ENCODE peak calls at places on chromosomes 7 and 10, in ten cellular contexts. Q is body of pancreas, N is non-pigmented ciliary epithelial cell, P is HS-5, K is left colon, W is NCI-H774, X is activated gamma-delta T cell treated with Interleukin-2 at 50 U/mL for 16 hours, U is right atrium auricular region, C is GM10248, S is heart right ventricle. J is an unnamed sample.

GRCh38 chr7:70736715-70737460 is 395.1 kb upstream of the GALNT17 start:
- DNase-seq in K (no peak), C (no peak), N (peak; percentile 64), U (no peak), W (no peak), P (no peak), S (no peak), X (no peak), Q (no peak), J (no peak)

GRCh38 chr10:131170042-131170983 is 141.2 kb downstream of the TCERG1L start:
- DNase-seq in Q (no peak), W (no peak), P (no peak), S (no peak), K (no peak), X (no peak), N (no peak), C (no peak), U (no peak), J (no peak)

GRCh38 chr10:16809074-16809718 is 8.0 kb downstream of the RSU1 start:
- DNase-seq in X (peak; percentile 12), C (peak; percentile 71), W (no peak), U (no peak), S (peak; percentile 28), N (no peak), Q (no peak), K (no peak), P (no peak), J (no peak)

GRCh38 chr7:103447073-103447960 is 1.3 kb upstream of the SLC26A5 start:
- DNase-seq in W (peak; percentile 47), N (peak; percentile 14), P (no peak), X (no peak), K (peak; percentile 32), Q (peak; percentile 35), U (no peak), S (no peak), C (peak; percentile 62), J (no peak)

GRCh38 chr10:86967481-86967941 is 771 bp upstream of the ADIRF start:
- DNase-seq in C (no peak), N (no peak), U (peak; percentile 57), P (no peak), S (no peak), X (no peak), W (no peak), Q (no peak), K (peak; percentile 31), J (no peak)

GRCh38 chr7:73718438-73718881 is 1.0 kb downstream of the STX1A start:
- DNase-seq in C (no peak), X (no peak), P (no peak), N (no peak), Q (no peak), U (no peak), S (no peak), K (no peak), W (no peak), J (no peak)

GRCh38 chr10:15144788-15145187 is 23.7 kb downstream of the NMT2 start:
- DNase-seq in X (no peak), K (no peak), Q (no peak), S (no peak), P (no peak), U (no peak), W (no peak), N (no peak), C (no peak), J (no peak)

GRCh38 chr10:5927306-5927705 is 37.3 kb downstream of the FBH1 start:
- DNase-seq in K (no peak), P (no peak), W (no peak), X (no peak), S (no peak), Q (no peak), U (no peak), C (no peak), N (peak; percentile 30), J (no peak)

GRCh38 chr7:100493476-100494264 is 9.9 kb downstream of the NYAP1 start:
- DNase-seq in W (no peak), N (no peak), Q (peak; percentile 54), C (peak; percentile 65), X (peak; percentile 58), K (no peak), U (no peak), S (peak; percentile 40), P (no peak), J (peak; percentile 49)

J was measured in activated T-helper 1 cell treated with anti-CD3 and anti-CD28 coated beads, Interleukin-2, amount 50 U/mL, for 16 hours.